ENCODE peak calls at places on chromosome 9, in five cellular contexts. One of them, this sample, is unnamed.

GRCh38 chr9:114777841-114778240 is 28.0 kb downstream of the TNFSF15 start:
- DNase-seq in HCT116: no peak
- DNase-seq in fibroblast of lung: peak; percentile 16
- DNase-seq in activated CD8-positive, alpha-beta T cell treated with anti-CD3 and anti-CD28 coated beads for 36 hours: peak; percentile 75
- DNase-seq in cardiac fibroblast: peak; percentile 32
- DNase-seq in this sample: no peak

GRCh38 chr9:70145981-70146380 is 102.3 kb downstream of the MAMDC2 start:
- DNase-seq in HCT116: no peak
- DNase-seq in fibroblast of lung: peak; percentile 18
- DNase-seq in activated CD8-positive, alpha-beta T cell treated with anti-CD3 and anti-CD28 coated beads for 36 hours: no peak
- DNase-seq in cardiac fibroblast: no peak
- DNase-seq in this sample: no peak

GRCh38 chr9:135916998-135917397 is 9.7 kb upstream of the CAMSAP1 start:
- DNase-seq in HCT116: no peak
- DNase-seq in fibroblast of lung: no peak
- DNase-seq in activated CD8-positive, alpha-beta T cell treated with anti-CD3 and anti-CD28 coated beads for 36 hours: no peak
- DNase-seq in cardiac fibroblast: no peak
- DNase-seq in this sample: no peak

GRCh38 chr9:117662651-117663050 is 41.6 kb upstream of the TLR4 start:
- DNase-seq in HCT116: no peak
- DNase-seq in fibroblast of lung: no peak
- DNase-seq in activated CD8-positive, alpha-beta T cell treated with anti-CD3 and anti-CD28 coated beads for 36 hours: no peak
- DNase-seq in cardiac fibroblast: no peak
- DNase-seq in this sample: no peak

GRCh38 chr9:71680189-71680983 is 87.9 kb downstream of the CEMIP2 start:
- DNase-seq in HCT116: no peak
- DNase-seq in fibroblast of lung: peak; percentile 81
- DNase-seq in activated CD8-positive, alpha-beta T cell treated with anti-CD3 and anti-CD28 coated beads for 36 hours: no peak
- DNase-seq in cardiac fibroblast: peak; percentile 80
- DNase-seq in this sample: no peak

GRCh38 chr9:16681659-16681990 is 188.8 kb downstream of the BNC2 start:
- DNase-seq in HCT116: no peak
- DNase-seq in fibroblast of lung: no peak
- DNase-seq in activated CD8-positive, alpha-beta T cell treated with anti-CD3 and anti-CD28 coated beads for 36 hours: no peak
- DNase-seq in cardiac fibroblast: no peak
- DNase-seq in this sample: no peak

GRCh38 chr9:78131969-78132687 is 100.5 kb upstream of the GNAQ start:
- DNase-seq in HCT116: no peak
- DNase-seq in fibroblast of lung: peak; percentile 57
- DNase-seq in activated CD8-positive, alpha-beta T cell treated with anti-CD3 and anti-CD28 coated beads for 36 hours: no peak
- DNase-seq in cardiac fibroblast: peak; percentile 33
- DNase-seq in this sample: no peak

GRCh38 chr9:7910426-7911015 is 110.9 kb upstream of the DMAC1 start:
- DNase-seq in HCT116: no peak
- DNase-seq in fibroblast of lung: peak; percentile 42
- DNase-seq in activated CD8-positive, alpha-beta T cell treated with anti-CD3 and anti-CD28 coated beads for 36 hours: no peak
- DNase-seq in cardiac fibroblast: no peak
- DNase-seq in this sample: no peak

GRCh38 chr9:94175669-94176068 is 83.4 kb upstream of the ZNF169 start:
- DNase-seq in HCT116: no peak
- DNase-seq in fibroblast of lung: peak; percentile 51
- DNase-seq in activated CD8-positive, alpha-beta T cell treated with anti-CD3 and anti-CD28 coated beads for 36 hours: no peak
- DNase-seq in cardiac fibroblast: no peak
- DNase-seq in this sample: no peak

GRCh38 chr9:76603448-76603895 is 144.5 kb downstream of the GCNT1 start:
- DNase-seq in HCT116: no peak
- DNase-seq in fibroblast of lung: peak; percentile 76
- DNase-seq in activated CD8-positive, alpha-beta T cell treated with anti-CD3 and anti-CD28 coated beads for 36 hours: peak; percentile 34
- DNase-seq in cardiac fibroblast: peak; percentile 74
- DNase-seq in this sample: no peak

GRCh38 chr9:122347348-122348287 is 23.2 kb upstream of the PTGS1 start:
- DNase-seq in HCT116: no peak
- DNase-seq in fibroblast of lung: peak; percentile 34
- DNase-seq in activated CD8-positive, alpha-beta T cell treated with anti-CD3 and anti-CD28 coated beads for 36 hours: peak; percentile 35
- DNase-seq in cardiac fibroblast: peak; percentile 48
- DNase-seq in this sample: peak; percentile 9

GRCh38 chr9:121055642-121056143 is 5.6 kb upstream of the C5 start:
- DNase-seq in HCT116: no peak
- DNase-seq in fibroblast of lung: no peak
- DNase-seq in activated CD8-positive, alpha-beta T cell treated with anti-CD3 and anti-CD28 coated beads for 36 hours: no peak
- DNase-seq in cardiac fibroblast: peak; percentile 10
- DNase-seq in this sample: peak; percentile 32

GRCh38 chr9:133864011-133864410 is 125.9 kb upstream of the SARDH start:
- DNase-seq in HCT116: no peak
- DNase-seq in fibroblast of lung: no peak
- DNase-seq in activated CD8-positive, alpha-beta T cell treated with anti-CD3 and anti-CD28 coated beads for 36 hours: no peak
- DNase-seq in cardiac fibroblast: no peak
- DNase-seq in this sample: no peak

GRCh38 chr9:131273146-131273545 is 3.2 kb downstream of the FAM78A start:
- DNase-seq in HCT116: no peak
- DNase-seq in fibroblast of lung: no peak
- DNase-seq in activated CD8-positive, alpha-beta T cell treated with anti-CD3 and anti-CD28 coated beads for 36 hours: peak; percentile 47
- DNase-seq in cardiac fibroblast: no peak
- DNase-seq in this sample: no peak

GRCh38 chr9:97908736-97909135 is 13.6 kb downstream of the TRMO start:
- DNase-seq in HCT116: no peak
- DNase-seq in fibroblast of lung: no peak
- DNase-seq in activated CD8-positive, alpha-beta T cell treated with anti-CD3 and anti-CD28 coated beads for 36 hours: no peak
- DNase-seq in cardiac fibroblast: no peak
- DNase-seq in this sample: no peak

GRCh38 chr9:22413884-22414283 is 32.7 kb upstream of the DMRTA1 start:
- DNase-seq in HCT116: no peak
- DNase-seq in fibroblast of lung: peak; percentile 30
- DNase-seq in activated CD8-positive, alpha-beta T cell treated with anti-CD3 and anti-CD28 coated beads for 36 hours: no peak
- DNase-seq in cardiac fibroblast: peak; percentile 39
- DNase-seq in this sample: no peak

GRCh38 chr9:122125158-122125890 is 32.2 kb upstream of the TTLL11 start:
- DNase-seq in HCT116: peak; percentile 56
- DNase-seq in fibroblast of lung: peak; percentile 53
- DNase-seq in activated CD8-positive, alpha-beta T cell treated with anti-CD3 and anti-CD28 coated beads for 36 hours: peak; percentile 84
- DNase-seq in cardiac fibroblast: peak; percentile 81
- DNase-seq in this sample: peak; percentile 78

GRCh38 chr9:1216532-1216931 is 166.4 kb downstream of the DMRT2 start:
- DNase-seq in HCT116: no peak
- DNase-seq in fibroblast of lung: peak; percentile 36
- DNase-seq in activated CD8-positive, alpha-beta T cell treated with anti-CD3 and anti-CD28 coated beads for 36 hours: no peak
- DNase-seq in cardiac fibroblast: peak; percentile 54
- DNase-seq in this sample: no peak

GRCh38 chr9:91948423-91949292 is 1.4 kb downstream of the ROR2 start:
- DNase-seq in HCT116: peak; percentile 65
- DNase-seq in fibroblast of lung: peak; percentile 37
- DNase-seq in activated CD8-positive, alpha-beta T cell treated with anti-CD3 and anti-CD28 coated beads for 36 hours: peak; percentile 51
- DNase-seq in cardiac fibroblast: no peak
- DNase-seq in this sample: peak; percentile 36
- TF ChIP-seq CTCF in HCT116: peak; percentile 38
- TF ChIP-seq CTCF in fibroblast of lung: peak; percentile 27
- TF ChIP-seq CTCF in activated CD8-positive, alpha-beta T cell treated with anti-CD3 and anti-CD28 coated beads for 36 hours: no peak
- TF ChIP-seq CTCF in cardiac fibroblast: no peak
- TF ChIP-seq CTCF in this sample: no peak

GRCh38 chr9:27566118-27566517 is 7.2 kb downstream of the C9orf72 start:
- DNase-seq in HCT116: no peak
- DNase-seq in fibroblast of lung: no peak
- DNase-seq in activated CD8-positive, alpha-beta T cell treated with anti-CD3 and anti-CD28 coated beads for 36 hours: no peak
- DNase-seq in cardiac fibroblast: peak; percentile 41
- DNase-seq in this sample: no peak

GRCh38 chr9:27564031-27564430 is 9.2 kb downstream of the C9orf72 start:
- DNase-seq in HCT116: no peak
- DNase-seq in fibroblast of lung: no peak
- DNase-seq in activated CD8-positive, alpha-beta T cell treated with anti-CD3 and anti-CD28 coated beads for 36 hours: no peak
- DNase-seq in cardiac fibroblast: no peak
- DNase-seq in this sample: no peak

GRCh38 chr9:27565669-27566068 is 7.6 kb downstream of the C9orf72 start:
- DNase-seq in HCT116: no peak
- DNase-seq in fibroblast of lung: no peak
- DNase-seq in activated CD8-positive, alpha-beta T cell treated with anti-CD3 and anti-CD28 coated beads for 36 hours: no peak
- DNase-seq in cardiac fibroblast: no peak
- DNase-seq in this sample: no peak

GRCh38 chr9:27561697-27562096 is 11.6 kb downstream of the C9orf72 start:
- DNase-seq in HCT116: no peak
- DNase-seq in fibroblast of lung: no peak
- DNase-seq in activated CD8-positive, alpha-beta T cell treated with anti-CD3 and anti-CD28 coated beads for 36 hours: no peak
- DNase-seq in cardiac fibroblast: no peak
- DNase-seq in this sample: no peak

DNA sequence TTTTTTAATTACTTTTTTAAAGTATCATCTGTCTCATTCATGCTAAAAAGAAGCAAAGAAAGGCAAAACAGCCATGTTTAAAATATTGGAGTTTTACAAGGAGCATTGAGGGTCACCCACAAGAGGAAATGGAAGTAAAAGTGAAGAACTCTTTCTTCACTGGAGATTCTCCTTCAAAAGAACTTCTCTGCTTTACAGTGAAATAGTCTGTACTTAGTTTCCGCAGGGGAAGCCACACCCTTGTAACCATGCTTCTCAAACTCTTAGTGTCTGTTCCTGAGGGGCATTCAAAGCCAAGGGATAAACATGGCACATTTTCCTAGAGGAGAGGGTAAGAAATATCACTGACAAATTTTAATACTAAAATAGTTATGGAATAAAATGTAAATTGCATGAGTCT is 8.6 kb downstream of the C9orf72 start:
- DNase-seq in HCT116: no peak
- DNase-seq in fibroblast of lung: no peak
- DNase-seq in activated CD8-positive, alpha-beta T cell treated with anti-CD3 and anti-CD28 coated beads for 36 hours: no peak
- DNase-seq in cardiac fibroblast: no peak
- DNase-seq in this sample: no peak
- TF ChIP-seq CTCF in HCT116: no peak
- TF ChIP-seq CTCF in fibroblast of lung: no peak
- TF ChIP-seq CTCF in activated CD8-positive, alpha-beta T cell treated with anti-CD3 and anti-CD28 coated beads for 36 hours: no peak
- TF ChIP-seq CTCF in cardiac fibroblast: no peak
- TF ChIP-seq CTCF in this sample: no peak

DNA sequence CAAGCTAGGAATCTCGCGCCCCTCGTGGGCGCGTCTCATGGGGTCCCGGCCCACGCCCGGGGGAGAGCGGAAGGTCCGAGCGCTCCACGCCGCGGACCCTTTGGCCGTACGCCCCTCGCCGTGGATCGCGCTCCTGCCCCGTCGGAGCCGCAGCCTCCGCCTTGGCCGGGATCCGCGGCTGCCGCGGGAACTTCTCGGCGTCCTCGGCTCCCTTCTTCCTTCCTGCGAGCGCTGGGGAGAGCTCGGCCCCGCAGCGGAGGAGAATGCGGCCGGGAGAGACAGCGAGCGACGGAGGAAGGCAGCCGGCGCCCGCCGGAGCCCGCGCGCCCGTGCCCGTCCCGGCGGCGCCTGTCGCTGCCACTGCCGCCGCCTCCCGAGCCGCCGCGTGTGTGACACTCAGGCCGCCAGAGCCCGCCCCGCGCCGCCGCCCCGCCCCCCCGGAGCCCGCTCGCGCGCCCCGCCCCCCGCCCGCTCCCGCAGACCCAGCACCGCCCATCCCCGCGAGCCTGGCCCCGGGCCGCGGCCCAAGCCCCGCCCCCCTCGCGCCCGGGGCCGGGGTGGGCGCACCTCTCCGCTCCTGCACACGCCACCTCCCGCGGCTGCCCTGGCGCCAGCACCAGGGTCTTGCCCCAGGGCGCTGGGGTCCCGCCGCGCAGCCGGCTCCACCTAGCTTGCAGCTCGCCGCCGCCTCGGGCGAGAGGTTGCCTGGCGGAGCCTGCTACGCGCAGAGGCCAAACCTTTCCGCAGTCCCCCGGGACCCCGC is at the start of gene SHB:
- DNase-seq in HCT116: no peak
- DNase-seq in fibroblast of lung: peak; percentile 43
- DNase-seq in activated CD8-positive, alpha-beta T cell treated with anti-CD3 and anti-CD28 coated beads for 36 hours: peak; percentile 82
- DNase-seq in cardiac fibroblast: peak; percentile 54
- DNase-seq in this sample: peak; percentile 50
- TF ChIP-seq CTCF in HCT116: no peak
- TF ChIP-seq CTCF in fibroblast of lung: no peak
- TF ChIP-seq CTCF in activated CD8-positive, alpha-beta T cell treated with anti-CD3 and anti-CD28 coated beads for 36 hours: peak; percentile 20
- TF ChIP-seq CTCF in cardiac fibroblast: no peak
- TF ChIP-seq CTCF in this sample: no peak

GRCh38 chr9:90726215-90726614 is 75.4 kb upstream of the SYK start:
- DNase-seq in HCT116: no peak
- DNase-seq in fibroblast of lung: no peak
- DNase-seq in activated CD8-positive, alpha-beta T cell treated with anti-CD3 and anti-CD28 coated beads for 36 hours: no peak
- DNase-seq in cardiac fibroblast: no peak
- DNase-seq in this sample: no peak
- TF ChIP-seq CTCF in HCT116: peak; percentile 55
- TF ChIP-seq CTCF in fibroblast of lung: no peak
- TF ChIP-seq CTCF in activated CD8-positive, alpha-beta T cell treated with anti-CD3 and anti-CD28 coated beads for 36 hours: no peak
- TF ChIP-seq CTCF in cardiac fibroblast: no peak
- TF ChIP-seq CTCF in this sample: peak; percentile 24

GRCh38 chr9:112887377-112887776 is 3.3 kb downstream of the SLC46A2 start:
- DNase-seq in HCT116: no peak
- DNase-seq in fibroblast of lung: no peak
- DNase-seq in activated CD8-positive, alpha-beta T cell treated with anti-CD3 and anti-CD28 coated beads for 36 hours: peak; percentile 21
- DNase-seq in cardiac fibroblast: no peak
- DNase-seq in this sample: no peak
- TF ChIP-seq CTCF in HCT116: peak; percentile 41
- TF ChIP-seq CTCF in fibroblast of lung: no peak
- TF ChIP-seq CTCF in activated CD8-positive, alpha-beta T cell treated with anti-CD3 and anti-CD28 coated beads for 36 hours: no peak
- TF ChIP-seq CTCF in cardiac fibroblast: peak; percentile 22
- TF ChIP-seq CTCF in this sample: no peak

This sample was measured in Calu3.